ENCODE peak calls at places on chromosome 16, in six cellular contexts. R, Y, T, F, V and N are unnamed samples.

GRCh38 chr16:85753559-85753958 is 2.7 kb upstream of the C16orf74 start:
- DNase-seq in R (no peak), Y (no peak), T (peak), F (no peak), V (no peak), N (no peak)

GRCh38 chr16:86383488-86384262 is 126.7 kb upstream of the FOXF1 start:
- DNase-seq in R (no peak), Y (no peak), T (peak), F (peak), V (no peak), N (no peak)

GRCh38 chr16:19363741-19364140 is 53.9 kb upstream of the TMC5 start:
- DNase-seq in R (no peak), Y (no peak), T (no peak), F (no peak), V (no peak), N (no peak)

GRCh38 chr16:3065742-3066439 is 451 bp downstream of the IL32 start:
- DNase-seq in R (no peak), Y (no peak), T (peak), F (no peak), V (no peak), N (no peak)

GRCh38 chr16:53509906-53510703 is 7.1 kb upstream of the AKTIP start:
- DNase-seq in R (peak), Y (no peak), T (peak), F (peak), V (peak), N (peak)

GRCh38 chr16:67528870-67529638 is 425 bp downstream of the RIPOR1 start:
- DNase-seq in R (peak), Y (no peak), T (peak), F (peak), V (peak), N (peak)

GRCh38 chr16:54286330-54287017 is at the start of gene IRX3:
- DNase-seq in R (peak), Y (peak), T (peak), F (peak), V (no peak), N (no peak)

GRCh38 chr16:19284207-19284606 is 1.3 kb upstream of the CLEC19A start:
- DNase-seq in R (peak), Y (no peak), T (no peak), F (no peak), V (no peak), N (no peak)

GRCh38 chr16:75514296-75514695 is 19.1 kb upstream of the CHST6 start:
- DNase-seq in R (no peak), Y (no peak), T (no peak), F (no peak), V (no peak), N (no peak)

GRCh38 chr16:66569827-66570405 is 3.7 kb downstream of the CMTM1 start:
- DNase-seq in R (no peak), Y (no peak), T (peak), F (peak), V (no peak), N (no peak)

GRCh38 chr16:48003226-48003907 is 152.4 kb downstream of the ABCC12 start:
- DNase-seq in R (peak), Y (no peak), T (no peak), F (no peak), V (no peak), N (peak)

GRCh38 chr16:57883480-57883879 is 81.2 kb upstream of the KIFC3 start:
- DNase-seq in R (no peak), Y (no peak), T (no peak), F (no peak), V (no peak), N (no peak)

GRCh38 chr16:77657016-77657415 is 65.3 kb upstream of the NUDT7 start:
- DNase-seq in R (no peak), Y (peak), T (no peak), F (peak), V (no peak), N (no peak)

GRCh38 chr16:61792194-61792904 is 243.9 kb downstream of the CDH8 start:
- DNase-seq in R (no peak), Y (peak), T (no peak), F (peak), V (no peak), N (no peak)

GRCh38 chr16:57572978-57573733 is 30.7 kb downstream of the ADGRG5 start:
- DNase-seq in R (no peak), Y (no peak), T (no peak), F (no peak), V (no peak), N (peak)

GRCh38 chr16:84893467-84893848 is 73.7 kb downstream of the CRISPLD2 start:
- DNase-seq in R (no peak), Y (no peak), T (no peak), F (no peak), V (no peak), N (no peak)

GRCh38 chr16:65201446-65202010 is 79.7 kb upstream of the CDH11 start:
- DNase-seq in R (no peak), Y (no peak), T (no peak), F (no peak), V (no peak), N (no peak)

GRCh38 chr16:75099075-75099667 is 17.4 kb downstream of the LDHD start:
- DNase-seq in R (no peak), Y (no peak), T (no peak), F (no peak), V (no peak), N (no peak)

GRCh38 chr16:49461517-49461951 is 87.9 kb downstream of the C16orf78 start:
- DNase-seq in R (peak), Y (no peak), T (no peak), F (no peak), V (no peak), N (peak)

GRCh38 chr16:85861095-85861825 is 37.7 kb upstream of the IRF8 start:
- DNase-seq in R (peak), Y (no peak), T (peak), F (no peak), V (no peak), N (no peak)

GRCh38 chr16:55377840-55378239 is 53.8 kb downstream of the IRX6 start:
- DNase-seq in R (no peak), Y (no peak), T (no peak), F (no peak), V (no peak), N (no peak)

GRCh38 chr16:83701494-83701893 is 106.3 kb upstream of the HSBP1 start:
- DNase-seq in R (peak), Y (no peak), T (peak), F (peak), V (peak), N (no peak)

GRCh38 chr16:27193300-27193990 is 9.9 kb upstream of the KDM8 start:
- DNase-seq in R (no peak), Y (no peak), T (no peak), F (no peak), V (no peak), N (no peak)

GRCh38 chr16:72818286-72818845 is 229.6 kb downstream of the ZFHX3 start:
- DNase-seq in R (no peak), Y (no peak), T (no peak), F (no peak), V (no peak), N (no peak)
- TF ChIP-seq CTCF in R (no peak), Y (peak), T (peak), F (peak), V (no peak), N (peak)

GRCh38 chr16:88619859-88620655 is 18.3 kb upstream of the IL17C start:
- DNase-seq in R (no peak), Y (no peak), T (peak), F (no peak), V (no peak), N (no peak)

GRCh38 chr16:88616736-88617135 is 21.6 kb upstream of the IL17C start:
- DNase-seq in R (no peak), Y (no peak), T (no peak), F (no peak), V (no peak), N (no peak)

GRCh38 chr16:88617268-88618031 is 20.9 kb upstream of the IL17C start:
- DNase-seq in R (no peak), Y (no peak), T (peak), F (no peak), V (no peak), N (no peak)

GRCh38 chr16:88618956-88619667 is 19.3 kb upstream of the IL17C start:
- DNase-seq in R (no peak), Y (no peak), T (peak), F (no peak), V (no peak), N (no peak)

DNA sequence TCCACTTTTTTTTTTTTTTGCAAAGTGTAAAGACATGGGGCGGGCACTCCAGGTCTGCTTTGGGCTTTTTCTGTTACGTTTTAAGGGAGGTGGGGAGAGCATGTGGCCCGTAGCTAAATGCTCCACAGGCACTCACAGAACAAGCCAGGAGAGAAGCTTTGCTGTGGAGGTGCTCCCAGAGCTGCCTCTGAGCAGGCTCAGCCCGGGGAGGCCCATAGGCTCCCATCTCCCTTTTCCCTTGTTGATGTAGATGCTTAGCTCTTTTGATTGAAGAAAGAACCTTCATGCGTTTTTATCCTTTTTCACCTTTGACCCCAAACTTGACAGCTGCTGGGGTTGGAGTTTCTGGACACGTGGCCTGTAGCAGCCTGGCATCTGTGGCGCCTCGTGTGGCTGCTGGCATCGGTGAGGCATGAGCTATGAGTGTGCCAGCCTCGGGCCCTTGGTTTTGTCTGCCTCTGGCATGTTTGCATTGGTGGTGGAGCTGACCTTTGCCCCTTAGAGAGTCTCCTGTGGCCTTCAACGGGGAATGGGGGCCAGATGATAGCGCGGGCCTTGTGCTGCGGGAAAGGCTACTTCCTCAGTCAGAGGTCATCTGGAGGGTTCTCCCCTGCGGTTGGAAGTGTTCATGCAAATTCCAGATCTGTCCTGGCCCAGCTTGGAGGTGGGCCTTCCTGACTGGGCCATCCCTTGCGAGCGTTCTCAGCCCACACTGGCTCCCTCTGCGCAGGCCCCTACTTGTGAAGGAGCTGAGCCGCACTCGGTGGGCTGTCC is 20.0 kb upstream of the IL17C start:
- DNase-seq in R (no peak), Y (no peak), T (peak), F (no peak), V (no peak), N (no peak)
- TF ChIP-seq CTCF in R (no peak), Y (no peak), T (no peak), F (no peak), V (no peak), N (no peak)

GRCh38 chr16:81833751-81834150 is 54.7 kb downstream of the PLCG2 start:
- DNase-seq in R (no peak), Y (no peak), T (no peak), F (no peak), V (no peak), N (no peak)

GRCh38 chr16:81830845-81831600 is 51.9 kb downstream of the PLCG2 start:
- DNase-seq in R (no peak), Y (no peak), T (no peak), F (no peak), V (no peak), N (no peak)

GRCh38 chr16:81834868-81835267 is 55.8 kb downstream of the PLCG2 start:
- DNase-seq in R (no peak), Y (no peak), T (no peak), F (no peak), V (no peak), N (no peak)

GRCh38 chr16:81832801-81833547 is 53.9 kb downstream of the PLCG2 start:
- DNase-seq in R (no peak), Y (no peak), T (no peak), F (no peak), V (no peak), N (no peak)

DNA sequence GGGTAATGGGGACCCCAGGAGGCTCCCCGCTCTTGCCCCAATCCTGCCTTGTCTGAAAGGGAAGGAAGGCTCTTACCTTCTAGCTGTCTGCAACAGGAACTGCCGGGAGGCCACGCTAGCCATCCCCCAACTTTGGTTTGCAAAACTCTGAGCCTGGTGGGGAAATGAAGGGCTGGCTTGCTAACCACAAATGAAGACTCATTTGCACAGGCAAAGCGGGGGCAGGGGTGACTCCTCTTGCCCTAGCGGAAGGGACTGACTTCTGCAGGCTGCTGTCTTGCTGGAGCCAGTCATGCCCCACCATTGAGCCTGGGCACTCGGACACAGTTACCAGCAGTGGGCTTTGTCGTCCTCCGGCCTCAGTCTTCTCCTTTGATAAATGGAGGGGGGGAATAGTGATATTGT is 52.6 kb downstream of the PLCG2 start:
- DNase-seq in R (no peak), Y (no peak), T (peak), F (no peak), V (peak), N (no peak)
- TF ChIP-seq CTCF in R (no peak), Y (no peak), T (peak), F (no peak), V (no peak), N (no peak)

DNA sequence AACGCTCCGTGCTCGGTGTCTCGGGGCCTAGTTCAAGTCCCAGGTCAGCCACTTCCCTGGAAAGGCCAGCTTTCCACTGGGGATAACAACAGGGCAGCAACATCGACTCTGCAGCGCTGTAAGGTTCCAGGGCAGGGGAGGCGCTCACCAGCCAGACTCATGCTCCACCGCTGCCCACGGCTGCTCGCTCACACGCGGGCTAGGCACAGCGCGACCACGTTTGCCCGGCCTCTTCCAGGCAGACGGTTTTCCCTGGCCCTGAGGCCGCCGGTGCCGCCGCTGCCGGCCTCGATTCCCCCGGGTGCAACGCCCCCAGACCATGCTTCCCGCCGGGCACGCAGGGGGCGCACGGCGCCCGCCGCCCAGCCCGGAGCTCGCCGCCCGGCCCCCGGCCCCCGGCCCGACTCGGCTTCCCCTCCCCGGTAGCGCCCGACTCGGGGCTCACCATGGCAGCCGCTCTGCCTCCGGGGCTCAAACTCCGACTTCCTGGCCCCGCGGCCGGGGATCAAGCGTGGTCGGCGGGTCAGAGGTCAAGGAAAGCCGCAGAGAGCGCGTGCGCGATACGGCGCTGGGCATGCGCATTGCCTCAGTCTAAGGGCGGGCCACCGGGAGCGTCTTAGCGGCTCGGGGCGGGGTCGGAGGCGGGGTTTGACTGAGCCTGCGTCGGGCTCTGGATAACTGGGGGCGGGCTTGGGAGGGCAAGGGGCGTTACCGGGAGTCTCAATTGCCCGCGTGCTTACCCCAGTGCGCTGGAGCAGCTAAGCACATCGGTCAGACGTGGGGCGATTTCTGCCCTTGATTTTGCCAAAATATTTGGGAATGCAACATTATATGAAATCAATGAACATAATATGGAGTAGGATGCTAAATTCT is at the start of gene PAM16:
- DNase-seq in R (peak), Y (no peak), T (peak), F (peak), V (peak), N (peak)
- TF ChIP-seq CTCF in R (no peak), Y (no peak), T (no peak), F (no peak), V (no peak), N (peak)

GRCh38 chr16:12314786-12315185 is 338.3 kb downstream of the SNX29 start:
- DNase-seq in R (no peak), Y (no peak), T (no peak), F (no peak), V (no peak), N (no peak)

GRCh38 chr16:12308060-12308459 is 331.5 kb downstream of the SNX29 start:
- DNase-seq in R (no peak), Y (no peak), T (no peak), F (no peak), V (no peak), N (no peak)

GRCh38 chr16:12311887-12312286 is 335.4 kb downstream of the SNX29 start:
- DNase-seq in R (no peak), Y (no peak), T (no peak), F (no peak), V (no peak), N (no peak)

GRCh38 chr16:12313902-12314621 is 337.5 kb downstream of the SNX29 start:
- DNase-seq in R (no peak), Y (no peak), T (no peak), F (no peak), V (no peak), N (no peak)

DNA sequence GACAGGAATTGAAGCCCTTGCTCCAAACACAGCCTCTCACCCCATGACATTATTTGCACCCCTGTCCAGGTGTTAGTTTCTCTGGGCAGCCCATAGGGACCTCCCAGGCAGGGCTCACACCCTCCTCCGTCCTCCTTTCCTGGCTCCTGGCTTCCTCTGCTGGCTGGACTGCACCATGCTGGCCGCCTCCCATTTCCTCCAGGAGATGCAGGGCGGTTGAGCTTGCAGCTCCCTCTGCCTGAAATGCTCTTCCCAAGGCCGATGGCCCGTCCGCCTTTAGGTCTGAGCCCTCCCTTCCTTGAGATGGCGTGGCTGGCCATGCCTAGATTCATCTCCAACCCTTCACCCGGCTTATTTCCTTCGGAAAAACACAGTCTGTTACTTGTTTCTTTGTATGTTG is 334.8 kb downstream of the SNX29 start:
- DNase-seq in R (no peak), Y (no peak), T (no peak), F (no peak), V (no peak), N (no peak)
- TF ChIP-seq CTCF in R (no peak), Y (no peak), T (no peak), F (no peak), V (no peak), N (no peak)

DNA sequence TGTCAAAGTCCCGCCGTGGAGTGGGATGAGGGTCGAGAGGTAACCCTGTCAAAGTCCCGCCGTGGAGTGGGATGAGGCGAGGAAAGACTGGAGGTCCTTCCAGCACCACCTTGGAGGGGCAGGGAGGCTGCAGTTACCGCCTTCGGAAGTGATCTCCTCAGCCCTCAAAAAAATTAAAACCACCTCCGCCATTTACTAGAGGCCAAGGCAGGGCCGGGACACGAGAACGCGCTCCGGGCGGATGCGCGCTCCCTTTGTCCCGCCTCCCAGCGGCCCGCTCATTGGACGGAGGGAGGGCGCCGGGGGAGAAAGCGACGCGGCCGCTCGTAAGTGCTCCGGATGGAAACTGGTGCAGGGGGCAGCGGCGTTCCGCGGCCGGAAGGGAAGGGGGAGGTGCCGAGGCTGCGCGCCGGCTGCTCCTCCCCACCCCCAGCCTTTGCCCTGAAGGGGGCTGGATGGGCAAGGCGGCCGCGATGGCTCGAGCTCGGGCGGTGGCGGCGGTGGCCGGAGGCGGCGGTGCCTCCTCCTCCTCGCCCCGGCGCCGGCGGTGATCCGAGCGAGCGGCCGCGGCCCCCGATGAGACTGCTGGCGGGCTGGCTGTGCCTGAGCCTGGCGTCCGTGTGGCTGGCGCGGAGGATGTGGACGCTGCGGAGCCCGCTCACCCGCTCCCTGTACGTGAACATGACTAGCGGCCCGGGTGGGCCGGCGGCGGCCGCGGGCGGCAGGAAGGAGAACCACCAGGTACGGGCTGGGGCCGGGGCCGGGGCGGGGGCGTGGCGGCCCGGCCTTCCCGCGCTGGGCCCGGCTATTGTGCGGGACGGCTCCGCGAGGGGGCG is at the start of gene METTL9:
- DNase-seq in R (peak), Y (peak), T (peak), F (peak), V (peak), N (peak)
- TF ChIP-seq CTCF in R (no peak), Y (no peak), T (no peak), F (no peak), V (no peak), N (no peak)

DNA sequence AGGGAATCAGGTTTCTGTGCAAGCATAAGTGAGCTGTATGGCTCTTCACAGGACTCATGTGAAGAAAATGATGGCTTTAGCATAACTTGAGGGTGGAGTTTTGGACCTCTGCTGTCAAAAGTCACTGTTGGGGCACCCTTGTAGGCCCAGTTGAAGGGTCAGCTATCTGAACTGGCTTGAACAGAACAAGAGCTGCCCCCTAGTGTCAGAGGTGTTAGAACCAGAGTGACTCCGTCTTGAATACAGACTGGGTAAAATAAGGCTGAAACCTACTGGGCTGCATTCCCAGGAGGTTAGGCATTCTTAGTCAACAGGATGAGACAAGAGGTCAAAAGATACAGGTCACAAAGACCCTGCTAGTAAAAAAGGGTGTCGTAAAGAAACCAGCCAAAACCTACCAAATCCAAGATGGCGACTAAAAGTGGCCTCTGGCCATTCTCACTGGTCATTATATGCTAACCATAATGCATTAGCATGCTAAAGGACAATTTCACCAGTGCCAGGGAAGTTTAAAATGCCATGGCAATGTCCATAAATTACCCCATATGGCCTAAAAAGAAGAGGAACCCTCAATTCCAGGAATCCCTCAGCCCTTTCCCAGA is 484.0 kb upstream of the ERCC4 start:
- DNase-seq in R (no peak), Y (no peak), T (no peak), F (no peak), V (no peak), N (no peak)
- TF ChIP-seq CTCF in R (no peak), Y (no peak), T (no peak), F (no peak), V (peak), N (no peak)